ENCODE peak calls at places on chromosomes 13 and 19, in five cellular contexts. V, P, J, X and D are unnamed samples.

GRCh38 chr13:19767966-19768365 is 14.8 kb downstream of the PSPC1 start:
- DNase-seq in V (no peak), P (no peak), J (no peak), X (no peak), D (no peak)

GRCh38 chr13:80083516-80084085 is 257.3 kb downstream of the SPRY2 start:
- DNase-seq in V (no peak), P (no peak), J (no peak), X (no peak), D (no peak)

GRCh38 chr19:12965017-12965811 is 4.2 kb upstream of the DAND5 start:
- DNase-seq in V (peak; percentile 83), P (peak; percentile 88), J (peak; percentile 88), X (peak; percentile 82), D (peak; percentile 84)

GRCh38 chr13:43783820-43784219 is 3.0 kb downstream of the ENOX1 start:
- DNase-seq in V (no peak), P (no peak), J (no peak), X (no peak), D (no peak)

GRCh38 chr19:55305491-55305890 is 19.6 kb downstream of the TMEM150B start:
- DNase-seq in V (peak; percentile 56), P (peak; percentile 39), J (no peak), X (no peak), D (peak; percentile 59)

GRCh38 chr13:26601669-26602068 is 44.2 kb downstream of the WASF3 start:
- DNase-seq in V (no peak), P (no peak), J (no peak), X (no peak), D (no peak)

GRCh38 chr19:33815410-33816340 is 19.0 kb downstream of the KCTD15 start:
- DNase-seq in V (no peak), P (no peak), J (no peak), X (no peak), D (no peak)

GRCh38 chr19:18156841-18157464 is 4.0 kb downstream of the PIK3R2 start:
- DNase-seq in V (no peak), P (peak; percentile 95), J (peak; percentile 94), X (peak; percentile 87), D (no peak)

GRCh38 chr13:40164137-40164536 is 502.3 kb downstream of the FOXO1 start:
- DNase-seq in V (no peak), P (no peak), J (no peak), X (no peak), D (no peak)

GRCh38 chr19:45591004-45591637 is 6.5 kb upstream of the OPA3 start:
- DNase-seq in V (no peak), P (peak; percentile 77), J (peak; percentile 73), X (peak; percentile 59), D (no peak)

GRCh38 chr13:59861676-59862075 is 302.1 kb downstream of the DIAPH3 start:
- DNase-seq in V (no peak), P (no peak), J (no peak), X (no peak), D (no peak)

GRCh38 chr19:39142655-39143054 is 17.1 kb downstream of the PAK4 start:
- DNase-seq in V (no peak), P (no peak), J (no peak), X (no peak), D (no peak)

GRCh38 chr13:62246581-62246980 is 830.9 kb upstream of the PCDH20 start:
- DNase-seq in V (no peak), P (no peak), J (no peak), X (no peak), D (no peak)

GRCh38 chr19:40542197-40542859 is 34.3 kb upstream of the SHKBP1 start:
- DNase-seq in V (no peak), P (peak; percentile 32), J (peak; percentile 53), X (no peak), D (no peak)

GRCh38 chr13:44311011-44311481 is 62.6 kb upstream of the SERP2 start:
- DNase-seq in V (no peak), P (peak; percentile 70), J (no peak), X (peak; percentile 58), D (no peak)

GRCh38 chr13:76936736-76937135 is 11.6 kb upstream of the ACOD1 start:
- DNase-seq in V (no peak), P (no peak), J (no peak), X (no peak), D (no peak)

GRCh38 chr19:46404884-46405658 is 8.3 kb downstream of the CCDC8 start:
- DNase-seq in V (no peak), P (no peak), J (no peak), X (no peak), D (no peak)

GRCh38 chr13:106159295-106160195 is 375.9 kb downstream of the EFNB2 start:
- DNase-seq in V (no peak), P (no peak), J (no peak), X (no peak), D (no peak)

GRCh38 chr13:106488671-106489070 is 46.8 kb downstream of the EFNB2 start:
- DNase-seq in V (no peak), P (no peak), J (no peak), X (no peak), D (no peak)

GRCh38 chr19:6539514-6539913 is 8.7 kb downstream of the TNFSF9 start:
- DNase-seq in V (no peak), P (no peak), J (no peak), X (no peak), D (no peak)

GRCh38 chr13:52118595-52118994 is 10.3 kb downstream of the NEK5 start:
- DNase-seq in V (no peak), P (no peak), J (no peak), X (no peak), D (no peak)

GRCh38 chr19:50994129-50994528 is 7.3 kb downstream of the KLK8 start:
- DNase-seq in V (no peak), P (no peak), J (no peak), X (no peak), D (no peak)

GRCh38 chr13:65892859-65893258 is 1337.3 kb downstream of the PCDH9 start:
- DNase-seq in V (no peak), P (no peak), J (no peak), X (no peak), D (no peak)

GRCh38 chr13:80742027-80742426 is 401.1 kb upstream of the SPRY2 start:
- DNase-seq in V (no peak), P (no peak), J (no peak), X (no peak), D (no peak)

GRCh38 chr19:10113592-10113963 is 2.1 kb downstream of the P2RY11 start:
- DNase-seq in V (no peak), P (no peak), J (no peak), X (no peak), D (no peak)

GRCh38 chr19:10111405-10111811 is at the start of gene P2RY11:
- DNase-seq in V (no peak), P (no peak), J (peak; percentile 49), X (no peak), D (no peak)

GRCh38 chr19:10113964-10114650 is 2.6 kb downstream of the P2RY11 start:
- DNase-seq in V (no peak), P (no peak), J (no peak), X (no peak), D (no peak)

GRCh38 chr19:10112037-10112751 is 701 bp downstream of the P2RY11 start:
- DNase-seq in V (no peak), P (no peak), J (peak; percentile 14), X (no peak), D (no peak)

GRCh38 chr19:10112895-10113591 is 1.6 kb downstream of the P2RY11 start:
- DNase-seq in V (peak; percentile 58), P (peak; percentile 64), J (peak; percentile 68), X (no peak), D (peak; percentile 56)
- TF ChIP-seq POLR2AphosphoS5 in V (peak; percentile 30), P (no peak), J (no peak), X (no peak), D (no peak)

DNA sequence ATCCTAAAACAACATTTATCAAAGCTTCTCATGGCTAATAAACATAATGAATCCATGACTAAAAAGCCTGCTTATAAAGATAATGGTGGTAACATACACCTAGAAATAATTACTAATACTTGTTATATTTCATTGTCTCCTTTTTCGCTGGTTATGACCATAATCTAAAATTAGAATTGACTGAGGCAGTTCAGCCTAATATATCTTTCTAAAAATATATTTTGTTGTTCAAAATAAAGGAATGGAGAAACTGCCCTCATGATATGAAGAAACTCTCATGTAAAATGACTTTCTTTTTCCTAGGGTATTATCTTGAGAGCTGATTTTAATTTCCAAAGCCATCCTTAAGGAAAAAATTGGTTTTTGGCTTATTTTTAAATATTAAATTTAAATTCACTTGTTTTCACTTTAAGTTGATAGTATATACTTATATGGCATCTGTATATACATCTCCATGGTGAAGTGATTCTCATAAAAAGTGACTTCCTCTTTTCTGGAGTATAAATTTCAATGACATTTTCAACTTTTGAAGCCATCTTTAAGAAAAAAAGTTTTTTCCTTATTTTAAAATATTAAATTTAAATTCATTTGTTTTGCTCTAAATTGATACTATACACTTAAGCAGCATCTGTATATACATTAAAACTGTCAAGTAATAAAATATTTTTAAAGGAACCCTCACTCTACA is 204.6 kb downstream of the VWA8 start:
- DNase-seq in V (no peak), P (no peak), J (no peak), X (no peak), D (no peak)
- TF ChIP-seq POLR2A in V (no peak), P (no peak), J (no peak), X (no peak), D (no peak)

DNA sequence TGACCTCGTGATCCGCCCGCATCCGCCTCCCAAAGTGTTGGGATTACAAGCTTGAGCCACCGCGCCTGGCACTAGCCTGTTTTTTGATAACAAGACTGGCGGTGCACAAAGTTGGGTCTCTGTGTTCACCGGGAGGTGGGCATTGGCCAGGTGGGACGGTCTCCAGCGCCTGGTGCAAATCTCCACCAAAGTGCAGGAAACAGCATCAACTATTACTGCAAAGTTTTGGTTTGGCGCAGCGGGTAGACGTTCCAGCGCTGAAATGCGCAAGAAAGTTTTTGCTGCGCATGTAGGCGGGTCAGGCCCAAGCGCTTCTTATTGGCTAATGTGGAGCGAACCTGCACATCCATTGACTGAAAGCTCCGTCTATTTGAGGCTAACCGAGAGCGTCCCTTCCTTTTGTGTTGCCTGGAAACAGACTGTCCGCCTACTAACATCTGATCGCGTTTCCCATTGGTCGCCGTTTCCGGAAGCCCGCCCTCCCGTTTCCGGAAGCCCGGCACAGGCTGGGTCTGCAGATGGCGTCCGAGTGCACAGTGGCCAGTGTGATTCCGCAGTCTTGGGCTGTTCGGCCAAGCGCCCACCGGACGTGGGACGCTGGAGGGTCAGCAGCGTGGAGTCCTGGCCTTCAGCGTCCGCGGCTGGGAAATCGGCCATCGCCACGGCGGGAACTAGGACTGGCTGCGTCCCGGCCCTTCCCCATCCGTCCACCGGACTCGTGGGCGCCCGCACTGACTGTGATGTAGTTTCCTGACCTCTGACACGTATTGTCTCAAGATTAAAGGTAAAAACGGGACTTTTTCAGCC is 53.3 kb upstream of the ZNF527 start:
- DNase-seq in V (peak; percentile 77), P (peak; percentile 96), J (peak; percentile 95), X (peak; percentile 96), D (peak; percentile 81)
- TF ChIP-seq POLR2AphosphoS5 in V (peak; percentile 91), P (peak; percentile 61), J (peak; percentile 63), X (peak; percentile 66), D (peak; percentile 92)

GRCh38 chr19:8085606-8086464 is 33.3 kb downstream of the CCL25 start:
- DNase-seq in V (no peak), P (no peak), J (peak; percentile 17), X (no peak), D (no peak)
- TF ChIP-seq POLR2A in V (no peak), P (no peak), J (no peak), X (no peak), D (no peak)

GRCh38 chr19:11658954-11659353 is 61.7 kb downstream of the ZNF627 start:
- DNase-seq in V (no peak), P (no peak), J (peak; percentile 27), X (no peak), D (no peak)
- TF ChIP-seq POLR2AphosphoS5 in V (no peak), P (no peak), J (no peak), X (no peak), D (no peak)

GRCh38 chr19:16325671-16326400 is 1.2 kb downstream of the KLF2 start:
- DNase-seq in V (no peak), P (no peak), J (peak; percentile 46), X (no peak), D (no peak)
- TF ChIP-seq POLR2A in V (no peak), P (no peak), J (no peak), X (no peak), D (no peak)